ENCODE peak calls at places on chromosome 20, in four cellular contexts. A is K562, R is HepG2, Z is H1. F is an unnamed sample.

GRCh38 chr20:37228111-37228510 is 33.5 kb downstream of the GHRH start:
- DNase-seq in A (no peak), R (no peak), Z (no peak), F (no peak)

GRCh38 chr20:41299899-41300298 is 17.6 kb downstream of the ZHX3 start:
- DNase-seq in A (no peak), R (no peak), Z (no peak), F (no peak)

GRCh38 chr20:25314497-25315417 is 66.9 kb downstream of the PYGB start:
- DNase-seq in A (no peak), R (no peak), Z (no peak), F (no peak)

GRCh38 chr20:57215826-57216471 is 50.5 kb downstream of the BMP7 start:
- DNase-seq in A (no peak), R (no peak), Z (no peak), F (no peak)

GRCh38 chr20:37868998-37869861 is 33.7 kb upstream of the VSTM2L start:
- DNase-seq in A (no peak), R (no peak), Z (peak; percentile 64), F (no peak)

GRCh38 chr20:10369723-10370090 is 64.3 kb downstream of the MKKS start:
- DNase-seq in A (no peak), R (no peak), Z (no peak), F (no peak)

GRCh38 chr20:45322952-45323383 is 14.9 kb upstream of the MATN4 start:
- DNase-seq in A (peak; percentile 41), R (peak; percentile 86), Z (no peak), F (peak; percentile 31)

GRCh38 chr20:341682-342081 is 5.2 kb upstream of the NRSN2 start:
- DNase-seq in A (no peak), R (peak; percentile 74), Z (no peak), F (peak; percentile 94)

GRCh38 chr20:36856691-36857635 is 19.0 kb upstream of the TLDC2 start:
- DNase-seq in A (no peak), R (no peak), Z (no peak), F (no peak)

GRCh38 chr20:33559212-33559611 is 69.3 kb downstream of the CBFA2T2 start:
- DNase-seq in A (no peak), R (no peak), Z (no peak), F (no peak)
- H3K4me2 ChIP-seq in A (no peak overlapping the region), R (no peak overlapping the region), Z (no peak overlapping the region), F (no peak overlapping the region)

DNA sequence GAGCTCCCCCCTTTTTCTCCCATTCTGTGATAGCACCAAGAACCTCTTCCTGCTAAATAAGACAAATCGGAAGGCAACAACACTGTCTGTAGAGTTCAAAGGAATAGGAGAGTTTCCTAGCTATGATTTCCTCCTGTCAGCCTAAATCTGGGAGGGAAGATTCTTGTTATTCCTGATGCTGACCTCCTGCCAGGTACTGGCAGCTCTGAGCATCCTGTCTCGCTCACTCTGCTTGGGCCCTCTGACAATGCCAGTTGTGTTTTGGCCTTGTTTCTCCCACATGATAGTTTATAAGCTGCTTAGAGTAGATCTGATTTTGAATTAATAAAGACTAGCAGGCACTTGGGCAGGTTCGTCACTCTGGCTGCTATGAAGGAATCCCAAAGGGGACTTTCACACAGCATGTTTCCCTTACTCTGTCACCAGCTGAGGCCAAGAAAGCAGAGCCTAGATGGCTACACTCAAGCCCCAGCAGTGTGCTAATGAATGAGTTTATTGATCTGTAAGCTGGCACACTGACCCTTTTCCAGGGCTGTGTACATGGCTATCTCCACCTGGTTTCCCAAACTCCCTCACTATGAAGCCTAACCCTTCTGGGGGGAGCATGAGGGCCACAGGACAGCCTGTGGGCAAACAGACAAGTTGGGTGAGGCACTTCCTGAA is 52.3 kb downstream of the UQCC1 start:
- DNase-seq in A (no peak), R (no peak), Z (no peak), F (no peak)
- TF ChIP-seq FOSL1 in A (no peak), R (no peak), Z (no peak), F (no peak)

GRCh38 chr20:50758469-50758868 is 27.1 kb downstream of the PARD6B start:
- DNase-seq in A (no peak), R (no peak), Z (no peak), F (no peak)

GRCh38 chr20:50759678-50760077 is 28.3 kb downstream of the PARD6B start:
- DNase-seq in A (no peak), R (no peak), Z (peak; percentile 27), F (no peak)

GRCh38 chr20:50762435-50763201 is 31.2 kb downstream of the PARD6B start:
- DNase-seq in A (no peak), R (peak; percentile 34), Z (peak; percentile 41), F (no peak)

GRCh38 chr20:50758992-50759391 is 27.6 kb downstream of the PARD6B start:
- DNase-seq in A (no peak), R (no peak), Z (peak; percentile 32), F (no peak)

GRCh38 chr20:50762045-50762422 is 30.7 kb downstream of the PARD6B start:
- DNase-seq in A (no peak), R (no peak), Z (no peak), F (no peak)
- H3K4me2 ChIP-seq in A (peak overlapping the region; percentile 60), R (peak overlapping the region; percentile 84), Z (no peak overlapping the region), F (peak overlapping the region; percentile 64)

GRCh38 chr20:50242863-50243609 is 52.4 kb downstream of the CEBPB start:
- DNase-seq in A (no peak), R (peak; percentile 93), Z (no peak), F (peak; percentile 77)
- TF ChIP-seq FOSL1 in A (no peak), R (no peak), Z (no peak), F (no peak)

DNA sequence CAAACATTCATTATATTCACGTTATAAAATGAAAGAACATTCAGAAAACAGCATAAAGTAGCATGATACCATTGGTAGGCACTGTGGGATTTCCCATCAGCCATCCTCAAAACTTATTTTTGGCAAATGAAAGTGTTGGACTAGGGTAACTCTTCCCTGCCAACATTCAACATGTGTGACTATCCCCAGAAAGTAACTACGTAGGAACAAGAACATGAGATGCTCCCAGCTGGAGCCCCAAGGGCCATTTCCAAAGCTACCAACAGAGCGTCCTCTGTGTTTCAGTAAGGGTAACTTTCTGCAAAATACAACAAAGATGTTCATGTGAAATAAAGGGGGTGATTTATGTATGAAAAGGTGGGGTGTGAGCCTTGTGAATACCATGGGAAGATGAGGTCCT is 28.4 kb upstream of the PTPN1 start:
- DNase-seq in A (no peak), R (no peak), Z (no peak), F (no peak)
- H3K4me2 ChIP-seq in A (peak overlapping the region; percentile 89), R (no peak overlapping the region), Z (no peak overlapping the region), F (no peak overlapping the region)